ENCODE peak calls at places on chromosomes 5 and 9, in four cellular contexts. A is stomach, Q is H7, B is vagina. S is an unnamed sample.

GRCh38 chr9:15244001-15244441 is 63.0 kb downstream of the TTC39B start:
- DNase-seq in A (no peak), Q (no peak), B (no peak), S (no peak)

GRCh38 chr5:168215646-168216045 is 75.8 kb upstream of the WWC1 start:
- DNase-seq in A (no peak), Q (peak; percentile 41), B (no peak), S (peak; percentile 46)

GRCh38 chr5:154165886-154166285 is 24.6 kb upstream of the GALNT10 start:
- DNase-seq in A (no peak), Q (peak; percentile 26), B (no peak), S (no peak)

GRCh38 chr5:145246379-145246778 is 588.8 kb downstream of the PRELID2 start:
- DNase-seq in A (no peak), Q (no peak), B (no peak), S (no peak)

GRCh38 chr5:139660916-139661814 is 13.0 kb downstream of the CXXC5 start:
- DNase-seq in A (peak; percentile 87), Q (peak; percentile 71), B (peak; percentile 97), S (peak; percentile 100)

GRCh38 chr5:1867114-1867814 is 15.5 kb downstream of the IRX4 start:
- DNase-seq in A (no peak), Q (no peak), B (no peak), S (no peak)

GRCh38 chr5:55911784-55912653 is 60.9 kb downstream of the IL31RA start:
- DNase-seq in A (no peak), Q (no peak), B (no peak), S (no peak)

GRCh38 chr5:66498791-66499207 is 97.4 kb upstream of the MAST4 start:
- DNase-seq in A (no peak), Q (peak; percentile 20), B (no peak), S (peak; percentile 23)

GRCh38 chr9:113609562-113610318 is 146.2 kb downstream of the RGS3 start:
- DNase-seq in A (peak; percentile 97), Q (peak; percentile 76), B (no peak), S (no peak)

GRCh38 chr9:98248737-98249474 is 6.5 kb downstream of the TBC1D2 start:
- DNase-seq in A (peak; percentile 35), Q (no peak), B (no peak), S (no peak)

GRCh38 chr5:122377023-122377422 is 65.0 kb downstream of the SNCAIP start:
- DNase-seq in A (no peak), Q (no peak), B (no peak), S (no peak)

GRCh38 chr5:1748271-1748670 is 51.4 kb downstream of the MRPL36 start:
- DNase-seq in A (no peak), Q (no peak), B (no peak), S (no peak)

GRCh38 chr5:76715734-76716455 is at the start of gene F2R:
- DNase-seq in A (peak; percentile 38), Q (peak; percentile 97), B (no peak), S (peak; percentile 65)

GRCh38 chr5:5347442-5347841 is 75.0 kb upstream of the ICE1 start:
- DNase-seq in A (no peak), Q (no peak), B (no peak), S (no peak)

GRCh38 chr5:453725-454481 is 10.9 kb downstream of the EXOC3 start:
- DNase-seq in A (no peak), Q (no peak), B (no peak), S (no peak)
- H3K36me3 ChIP-seq in A (peaks cover 100% of the 10 kb centered on the region), Q (peaks cover 15% of the 10 kb centered on the region), B (peaks cover 70% of the 10 kb centered on the region), S (peaks cover 78% of the 10 kb centered on the region)

GRCh38 chr9:128008171-128008570 is 27.4 kb upstream of the EEIG1 start:
- DNase-seq in A (no peak), Q (no peak), B (no peak), S (no peak)
- H3K4me3 ChIP-seq in A (no peak overlapping the region), Q (no peak overlapping the region), B (no peak overlapping the region), S (no peak overlapping the region)

GRCh38 chr5:172090976-172091547 is 84.6 kb upstream of the FBXW11 start:
- DNase-seq in A (no peak), Q (peak; percentile 12), B (no peak), S (no peak)

GRCh38 chr5:172095368-172095960 is 89.0 kb upstream of the FBXW11 start:
- DNase-seq in A (no peak), Q (peak; percentile 83), B (no peak), S (no peak)

GRCh38 chr5:172093965-172094364 is 87.5 kb upstream of the FBXW11 start:
- DNase-seq in A (no peak), Q (peak; percentile 28), B (no peak), S (no peak)

GRCh38 chr5:172091956-172092732 is 85.7 kb upstream of the FBXW11 start:
- DNase-seq in A (no peak), Q (peak; percentile 54), B (no peak), S (no peak)

DNA sequence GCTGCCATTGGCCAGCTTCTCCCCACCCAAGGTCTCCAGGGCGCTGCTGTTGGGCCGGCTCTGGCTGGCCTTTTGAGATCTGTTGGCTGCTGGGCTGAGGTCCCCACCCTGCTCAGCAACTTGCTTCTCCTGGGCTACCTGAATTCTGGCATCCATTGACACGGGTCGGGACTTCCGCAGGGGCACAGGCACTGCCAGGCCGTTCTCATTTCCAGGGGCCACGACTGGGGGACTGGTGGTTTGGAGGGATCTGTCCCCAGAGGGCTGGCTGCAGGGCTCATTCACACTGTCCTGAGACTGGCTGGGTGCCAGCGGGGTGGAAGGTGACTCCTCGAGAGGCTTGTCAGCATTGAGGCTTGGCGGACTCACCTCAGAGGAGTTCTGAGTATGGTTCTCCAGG is 87.1 kb upstream of the FBXW11 start:
- DNase-seq in A (no peak), Q (peak; percentile 35), B (no peak), S (no peak)
- H3K36me3 ChIP-seq in A (peaks cover 60% of the 10 kb centered on the region), Q (peaks cover 2% of the 10 kb centered on the region), B (peaks cover 6% of the 10 kb centered on the region), S (no peaks in the 10 kb centered on the region)

GRCh38 chr5:179624841-179625271 is 1.4 kb upstream of the HNRNPH1 start:
- DNase-seq in A (no peak), Q (peak; percentile 63), B (no peak), S (no peak)
- H3K4me3 ChIP-seq in A (peak overlapping the region; percentile 100), Q (no peak overlapping the region), B (no peak overlapping the region), S (peak overlapping the region; percentile 81)

GRCh38 chr5:140869555-140869886 is 764 bp downstream of the PCDHA11 start:
- DNase-seq in A (no peak), Q (no peak), B (no peak), S (no peak)
- H3K36me3 ChIP-seq in A (no peaks in the 10 kb centered on the region), Q (no peaks in the 10 kb centered on the region), B (no peaks in the 10 kb centered on the region), S (no peaks in the 10 kb centered on the region)